ENCODE peak calls at places on chromosomes 1 and 21, in eight cellular contexts. Z is ovary, X is heart left ventricle, I is lung, S is thyroid gland, C is astrocyte of the spinal cord, W is pancreas, P is HCT116. U is an unnamed sample.
A peak's percentile ranks its signal among the peaks of the same experiment; 100 is the strongest.

GRCh38 chr1:89719502-89720306 is 86.8 kb downstream of the LRRC8C start:
- DNase-seq in I (no peak), X (no peak), Z (no peak), C (no peak), W (no peak), P (no peak), S (no peak), U (peak; percentile 52)

GRCh38 chr1:162292422-162292849 is 84.2 kb downstream of the SPATA46 start:
- DNase-seq in W (no peak), P (no peak), I (no peak), S (no peak), Z (no peak), X (no peak), C (peak; percentile 59), U (no peak)

GRCh38 chr1:15424146-15424667 is 14.0 kb upstream of the CTRC start:
- DNase-seq in W (peak; percentile 92), P (no peak), Z (no peak), I (no peak), X (no peak), C (no peak), S (peak; percentile 74), U (no peak)

GRCh38 chr1:9362488-9362887 is 69.8 kb downstream of the SPSB1 start:
- DNase-seq in I (no peak), X (no peak), C (no peak), S (peak; percentile 36), W (no peak), Z (no peak), P (no peak), U (no peak)

GRCh38 chr1:62356257-62356835 is 37.1 kb upstream of the KANK4 start:
- DNase-seq in I (peak; percentile 34), P (peak; percentile 19), W (no peak), S (no peak), X (no peak), Z (no peak), C (peak; percentile 79), U (peak; percentile 73)

GRCh38 chr1:31750858-31751638 is 13.1 kb downstream of the ADGRB2 start:
- DNase-seq in S (no peak), P (no peak), X (no peak), W (no peak), Z (no peak), C (peak; percentile 66), I (no peak), U (peak; percentile 73)

GRCh38 chr1:173212952-173213491 is 5.9 kb upstream of the TNFSF4 start:
- DNase-seq in W (no peak), S (no peak), X (no peak), Z (no peak), C (no peak), P (no peak), I (no peak), U (no peak)

GRCh38 chr1:8197493-8198282 is 120.2 kb upstream of the SLC45A1 start:
- DNase-seq in X (peak; percentile 72), W (no peak), C (peak; percentile 91), P (peak; percentile 97), I (peak; percentile 84), Z (peak; percentile 84), S (peak; percentile 95), U (peak; percentile 85)

GRCh38 chr1:172537827-172538391 is 5.0 kb downstream of the SUCO start:
- DNase-seq in P (no peak), W (no peak), C (peak; percentile 22), S (no peak), X (no peak), Z (no peak), I (no peak), U (no peak)

GRCh38 chr1:77030401-77031100 is 163.3 kb downstream of the ST6GALNAC5 start:
- DNase-seq in C (no peak), I (no peak), P (no peak), W (no peak), S (no peak), Z (no peak), X (no peak), U (no peak)

DNA sequence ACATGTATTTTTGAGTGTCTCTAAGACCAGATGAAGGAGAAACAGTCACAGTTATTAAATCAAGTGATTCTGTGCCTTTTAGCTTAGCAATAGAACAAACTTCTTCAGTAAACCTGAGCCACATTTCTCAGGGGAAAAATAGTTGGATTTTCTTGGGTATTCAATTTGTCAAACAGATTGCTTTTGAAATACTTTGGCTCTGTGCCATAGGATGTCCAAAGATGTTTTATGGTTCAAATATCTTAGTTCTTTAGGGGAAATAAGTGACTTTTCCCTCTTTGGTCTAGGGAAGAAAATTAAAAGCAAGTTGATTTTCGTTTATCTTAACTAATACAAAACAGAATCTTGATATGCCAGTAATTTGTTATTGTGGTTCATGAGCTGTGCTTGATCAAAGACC is 125.9 kb downstream of the ATP5PO start:
- DNase-seq in I (no peak), Z (no peak), X (no peak), S (no peak), C (no peak), P (no peak), W (no peak), U (peak; percentile 37)
- H3K4me3 ChIP-seq in I (no peak overlapping the region), Z (no peak overlapping the region), X (no peak overlapping the region), S (no peak overlapping the region), C (no peak overlapping the region), P (no peak overlapping the region), W (no peak overlapping the region), U (no peak overlapping the region)

GRCh38 chr1:41918450-41919043 is at the start of gene HIVEP3:
- DNase-seq in C (no peak), Z (no peak), X (no peak), S (peak; percentile 11), W (no peak), I (no peak), P (no peak), U (peak; percentile 25)
- TF ChIP-seq CTCF in C (peak; percentile 11), Z (no peak), X (peak; percentile 15), S (peak; percentile 42), W (no peak), I (no peak), P (peak; percentile 14), U (peak; percentile 50)

GRCh38 chr1:11691302-11691914 is at the start of gene DRAXIN:
- DNase-seq in W (no peak), S (peak; percentile 7), I (no peak), Z (no peak), P (no peak), X (no peak), C (no peak), U (no peak)
- H3K4me3 ChIP-seq in W (peak within 1 kb of the TSS; percentile 16), S (no peak within 1 kb of the TSS), I (no peak within 1 kb of the TSS), Z (no peak within 1 kb of the TSS), P (peak within 1 kb of the TSS; percentile 69), X (no peak within 1 kb of the TSS), C (no peak within 1 kb of the TSS), U (no peak within 1 kb of the TSS)

DNA sequence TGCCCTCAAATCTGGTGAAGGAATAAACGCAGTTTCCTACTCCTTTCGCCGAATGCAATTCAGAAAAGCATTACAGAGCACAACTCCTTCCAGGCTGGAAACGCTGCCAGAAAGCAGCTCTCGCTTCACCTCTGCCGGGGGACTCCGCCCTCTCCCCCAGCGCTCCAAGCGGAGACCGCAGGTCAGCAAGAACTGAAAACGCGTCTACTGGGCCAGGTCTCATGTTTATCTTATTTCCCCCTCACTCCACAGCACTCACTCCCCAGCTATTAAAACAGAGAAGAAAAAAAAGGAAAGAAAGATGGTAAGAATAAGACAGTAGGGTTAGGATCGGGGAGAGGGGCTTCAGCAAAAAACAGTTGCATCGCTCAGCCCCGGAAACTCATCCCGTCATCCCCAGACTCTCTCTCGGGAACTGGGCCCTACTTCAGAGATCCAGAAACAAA is 833 bp upstream of the RCOR3 start:
- DNase-seq in P (no peak), C (peak; percentile 86), W (peak; percentile 91), X (peak; percentile 89), Z (peak; percentile 87), S (peak; percentile 93), I (peak; percentile 83), U (peak; percentile 78)
- TF ChIP-seq CTCF in P (no peak), C (no peak), W (no peak), X (no peak), Z (no peak), S (peak; percentile 14), I (no peak), U (peak; percentile 34)

DNA sequence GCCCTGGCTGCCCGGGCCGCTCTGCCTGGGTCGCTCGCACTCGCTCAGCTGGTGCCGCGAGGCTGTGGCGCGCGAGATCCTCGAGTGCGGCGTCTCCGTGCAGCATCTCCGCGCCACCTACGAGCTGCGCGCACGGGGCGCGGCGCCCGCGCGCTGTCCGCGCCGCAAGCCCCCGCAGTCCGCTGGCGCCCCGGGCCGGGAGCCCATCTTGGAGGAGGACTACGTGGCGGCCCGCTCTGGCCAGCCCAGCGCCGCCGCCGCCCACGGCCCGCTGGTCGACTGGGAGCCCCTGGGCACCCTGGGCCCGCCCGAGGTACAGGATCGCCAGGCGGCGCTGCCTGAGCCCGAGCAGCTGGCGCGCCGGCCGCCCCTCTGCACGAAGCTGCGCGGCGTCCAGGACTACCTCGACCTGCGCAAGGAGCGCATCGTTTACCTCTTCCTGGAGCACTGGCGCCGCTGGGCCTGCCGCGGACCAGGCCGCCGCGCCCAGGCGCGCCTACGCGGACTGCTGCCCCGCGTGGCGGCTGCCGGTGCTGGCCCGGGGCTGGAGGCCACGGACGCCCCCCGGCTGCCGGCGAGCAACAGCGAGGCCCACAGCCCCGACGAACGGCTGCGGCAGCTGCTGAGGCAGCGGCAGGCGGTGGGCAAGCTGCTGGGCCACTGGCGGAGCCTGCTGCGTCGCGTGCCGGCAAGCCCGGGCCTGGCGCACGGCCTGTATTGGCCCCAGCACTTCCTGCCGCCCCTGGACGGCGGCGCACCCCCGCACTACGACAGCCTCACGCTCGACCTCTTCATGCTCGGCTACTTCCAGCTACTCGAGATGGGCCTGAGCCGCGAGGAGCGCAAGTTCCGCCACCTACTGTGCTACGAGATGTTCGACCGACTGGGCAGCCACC is 10.9 kb downstream of the TNFRSF25 start:
- DNase-seq in W (peak; percentile 59), C (no peak), X (no peak), P (no peak), S (no peak), I (no peak), Z (no peak), U (peak; percentile 5)
- H3K4me3 ChIP-seq in W (no peak overlapping the region), C (no peak overlapping the region), X (no peak overlapping the region), P (no peak overlapping the region), S (no peak overlapping the region), I (no peak overlapping the region), Z (no peak overlapping the region), U (no peak overlapping the region)